ENCODE peak calls at places on chromosomes 12 and 14, in six cellular contexts. One of them, this sample, is unnamed.

GRCh38 chr12:25781223-25781622 is 177.3 kb upstream of the RASSF8 start:
- DNase-seq in omental fat pad: no peak
- DNase-seq in mucosa of descending colon: no peak
- DNase-seq in lung: no peak
- DNase-seq in brain microvascular endothelial cell: no peak
- DNase-seq in T47D: no peak
- DNase-seq in this sample: no peak

GRCh38 chr12:39723831-39724230 is 104.2 kb upstream of the ABCD2 start:
- DNase-seq in lung: no peak
- DNase-seq in brain microvascular endothelial cell: no peak
- DNase-seq in omental fat pad: no peak
- DNase-seq in T47D: peak; percentile 13
- DNase-seq in mucosa of descending colon: no peak
- DNase-seq in this sample: no peak

GRCh38 chr12:105740970-105741725 is 397.6 kb downstream of the NUAK1 start:
- DNase-seq in omental fat pad: no peak
- DNase-seq in lung: no peak
- DNase-seq in brain microvascular endothelial cell: no peak
- DNase-seq in mucosa of descending colon: no peak
- DNase-seq in T47D: no peak
- DNase-seq in this sample: no peak

GRCh38 chr14:64718762-64719161 is 14.5 kb downstream of the PLEKHG3 start:
- DNase-seq in brain microvascular endothelial cell: no peak
- DNase-seq in T47D: no peak
- DNase-seq in mucosa of descending colon: no peak
- DNase-seq in omental fat pad: no peak
- DNase-seq in lung: no peak
- DNase-seq in this sample: no peak

GRCh38 chr12:44078273-44078672 is 242.4 kb downstream of the TMEM117 start:
- DNase-seq in T47D: no peak
- DNase-seq in brain microvascular endothelial cell: no peak
- DNase-seq in mucosa of descending colon: no peak
- DNase-seq in lung: no peak
- DNase-seq in omental fat pad: no peak
- DNase-seq in this sample: no peak

GRCh38 chr12:88448337-88448944 is 131.8 kb downstream of the KITLG start:
- DNase-seq in lung: no peak
- DNase-seq in mucosa of descending colon: no peak
- DNase-seq in brain microvascular endothelial cell: no peak
- DNase-seq in omental fat pad: no peak
- DNase-seq in T47D: no peak
- DNase-seq in this sample: no peak

GRCh38 chr14:77151245-77151644 is 9.7 kb upstream of the ZDHHC22 start:
- DNase-seq in T47D: peak; percentile 43
- DNase-seq in brain microvascular endothelial cell: no peak
- DNase-seq in omental fat pad: no peak
- DNase-seq in lung: no peak
- DNase-seq in mucosa of descending colon: no peak
- DNase-seq in this sample: no peak

GRCh38 chr14:93137864-93138263 is 22.1 kb upstream of the ITPK1 start:
- DNase-seq in mucosa of descending colon: peak; percentile 92
- DNase-seq in omental fat pad: no peak
- DNase-seq in lung: peak; percentile 61
- DNase-seq in brain microvascular endothelial cell: no peak
- DNase-seq in T47D: peak; percentile 75
- DNase-seq in this sample: no peak

GRCh38 chr12:1804545-1805332 is 15.6 kb upstream of the LRTM2 start:
- DNase-seq in brain microvascular endothelial cell: peak; percentile 89
- DNase-seq in omental fat pad: peak; percentile 70
- DNase-seq in T47D: peak; percentile 93
- DNase-seq in lung: peak; percentile 89
- DNase-seq in mucosa of descending colon: peak; percentile 89
- DNase-seq in this sample: peak; percentile 71

GRCh38 chr14:58663494-58664111 is 25.8 kb downstream of the DACT1 start:
- DNase-seq in omental fat pad: no peak
- DNase-seq in mucosa of descending colon: no peak
- DNase-seq in T47D: no peak
- DNase-seq in lung: no peak
- DNase-seq in brain microvascular endothelial cell: peak; percentile 80
- DNase-seq in this sample: no peak

GRCh38 chr14:57833304-57833703 is 32.6 kb downstream of the SLC35F4 start:
- DNase-seq in mucosa of descending colon: no peak
- DNase-seq in brain microvascular endothelial cell: peak; percentile 90
- DNase-seq in omental fat pad: peak; percentile 24
- DNase-seq in T47D: no peak
- DNase-seq in lung: no peak
- DNase-seq in this sample: no peak

GRCh38 chr12:17818931-17819330 is 271.1 kb downstream of the RERGL start:
- DNase-seq in lung: no peak
- DNase-seq in T47D: peak; percentile 55
- DNase-seq in mucosa of descending colon: no peak
- DNase-seq in brain microvascular endothelial cell: no peak
- DNase-seq in omental fat pad: no peak
- DNase-seq in this sample: no peak

GRCh38 chr14:23660290-23661226 is 24.4 kb downstream of the DHRS2 start:
- DNase-seq in omental fat pad: no peak
- DNase-seq in brain microvascular endothelial cell: no peak
- DNase-seq in mucosa of descending colon: no peak
- DNase-seq in T47D: no peak
- DNase-seq in lung: no peak
- DNase-seq in this sample: no peak

GRCh38 chr12:3342051-3342450 is 149.0 kb upstream of the PRMT8 start:
- DNase-seq in mucosa of descending colon: no peak
- DNase-seq in omental fat pad: no peak
- DNase-seq in brain microvascular endothelial cell: peak; percentile 23
- DNase-seq in lung: no peak
- DNase-seq in T47D: no peak
- DNase-seq in this sample: no peak

GRCh38 chr12:11633968-11634367 is 15.5 kb upstream of the ETV6 start:
- DNase-seq in brain microvascular endothelial cell: no peak
- DNase-seq in lung: no peak
- DNase-seq in T47D: no peak
- DNase-seq in omental fat pad: no peak
- DNase-seq in mucosa of descending colon: no peak
- DNase-seq in this sample: no peak

GRCh38 chr14:20656274-20656673 is 14.8 kb upstream of the OR6S1 start:
- DNase-seq in T47D: no peak
- DNase-seq in brain microvascular endothelial cell: no peak
- DNase-seq in mucosa of descending colon: no peak
- DNase-seq in lung: no peak
- DNase-seq in omental fat pad: no peak
- DNase-seq in this sample: no peak

GRCh38 chr12:49582201-49582600 is 14.3 kb upstream of the MCRS1 start:
- DNase-seq in lung: no peak
- DNase-seq in omental fat pad: no peak
- DNase-seq in brain microvascular endothelial cell: no peak
- DNase-seq in mucosa of descending colon: no peak
- DNase-seq in T47D: no peak
- DNase-seq in this sample: no peak

GRCh38 chr12:104453133-104453532 is 3.6 kb upstream of the CHST11 start:
- DNase-seq in mucosa of descending colon: no peak
- DNase-seq in lung: no peak
- DNase-seq in brain microvascular endothelial cell: no peak
- DNase-seq in omental fat pad: no peak
- DNase-seq in T47D: no peak
- DNase-seq in this sample: no peak

GRCh38 chr14:104881369-104881979 is 16.4 kb downstream of the CEP170B start:
- DNase-seq in T47D: no peak
- DNase-seq in lung: no peak
- DNase-seq in mucosa of descending colon: peak; percentile 44
- DNase-seq in omental fat pad: no peak
- DNase-seq in brain microvascular endothelial cell: no peak
- DNase-seq in this sample: no peak

GRCh38 chr12:6647083-6647604 is at the start of gene ACRBP:
- DNase-seq in mucosa of descending colon: peak; percentile 87
- DNase-seq in T47D: no peak
- DNase-seq in omental fat pad: peak; percentile 46
- DNase-seq in brain microvascular endothelial cell: no peak
- DNase-seq in lung: peak; percentile 64
- DNase-seq in this sample: no peak

GRCh38 chr12:19778111-19778688 is 338.9 kb downstream of the AEBP2 start:
- DNase-seq in brain microvascular endothelial cell: no peak
- DNase-seq in omental fat pad: no peak
- DNase-seq in lung: no peak
- DNase-seq in mucosa of descending colon: no peak
- DNase-seq in T47D: no peak
- DNase-seq in this sample: no peak

GRCh38 chr12:65742481-65742971 is 81.8 kb upstream of the HMGA2 start:
- DNase-seq in mucosa of descending colon: no peak
- DNase-seq in lung: no peak
- DNase-seq in T47D: no peak
- DNase-seq in omental fat pad: no peak
- DNase-seq in brain microvascular endothelial cell: peak; percentile 41
- DNase-seq in this sample: no peak

GRCh38 chr14:33317675-33318074 is 379.0 kb downstream of the NPAS3 start:
- DNase-seq in mucosa of descending colon: no peak
- DNase-seq in T47D: no peak
- DNase-seq in omental fat pad: no peak
- DNase-seq in brain microvascular endothelial cell: no peak
- DNase-seq in lung: no peak
- DNase-seq in this sample: no peak

GRCh38 chr12:75208851-75209781 is 523 bp downstream of the KCNC2 start:
- DNase-seq in brain microvascular endothelial cell: peak; percentile 16
- DNase-seq in T47D: peak; percentile 60
- DNase-seq in mucosa of descending colon: no peak
- DNase-seq in lung: no peak
- DNase-seq in omental fat pad: no peak
- DNase-seq in this sample: no peak

GRCh38 chr12:27822076-27822712 is 42.2 kb upstream of the MANSC4 start:
- DNase-seq in brain microvascular endothelial cell: peak; percentile 91
- DNase-seq in T47D: no peak
- DNase-seq in omental fat pad: no peak
- DNase-seq in mucosa of descending colon: no peak
- DNase-seq in lung: no peak
- DNase-seq in this sample: no peak

GRCh38 chr12:104930388-104931326 is 27.4 kb downstream of the SLC41A2 start:
- DNase-seq in mucosa of descending colon: no peak
- DNase-seq in brain microvascular endothelial cell: peak; percentile 73
- DNase-seq in omental fat pad: no peak
- DNase-seq in T47D: no peak
- DNase-seq in lung: no peak
- DNase-seq in this sample: no peak

This sample was measured in GDM1.